ENCODE peak calls at places on chromosome 4, in six cellular contexts. I is K562, O is HepG2, J is A549, R is upper lobe of left lung, Q is GM12878. X is an unnamed sample.

GRCh38 chr4:110071466-110071865 is 126.9 kb downstream of the ELOVL6 start:
- ATAC-seq in I (no peak), Q (no peak), J (no peak), O (no peak), R (no peak), X (no peak)

GRCh38 chr4:110516106-110516922 is 40.4 kb downstream of the ENPEP start:
- ATAC-seq in I (peak), R (peak), O (peak), Q (peak), J (peak), X (peak)

GRCh38 chr4:163707873-163708272 is 213.4 kb downstream of the TMA16 start:
- ATAC-seq in I (no peak), O (no peak), J (no peak), Q (no peak), R (no peak), X (no peak)

GRCh38 chr4:84952004-84952403 is 14.5 kb downstream of the WDFY3 start:
- ATAC-seq in R (peak), J (peak), Q (no peak), O (peak), I (no peak), X (no peak)

GRCh38 chr4:28238756-28239155 is 1378.1 kb downstream of the STIM2 start:
- ATAC-seq in I (no peak), J (no peak), Q (no peak), R (no peak), O (no peak), X (no peak)

GRCh38 chr4:1986578-1987210 is 22.1 kb downstream of the NELFA start:
- ATAC-seq in O (peak), I (no peak), R (no peak), Q (no peak), J (peak), X (no peak)

GRCh38 chr4:26074672-26075071 is 160.7 kb downstream of the SMIM20 start:
- ATAC-seq in O (no peak), I (no peak), R (peak), Q (peak), J (no peak), X (peak)

GRCh38 chr4:102288497-102288896 is 56.8 kb downstream of the SLC39A8 start:
- ATAC-seq in J (no peak), I (no peak), O (no peak), R (no peak), Q (no peak), X (no peak)

GRCh38 chr4:2515835-2516550 is 20.5 kb upstream of the FAM193A start:
- ATAC-seq in J (peak), I (peak), R (peak), Q (no peak), O (peak), X (peak)

GRCh38 chr4:102299708-102300107 is 45.6 kb downstream of the SLC39A8 start:
- ATAC-seq in I (peak), R (peak), Q (peak), J (peak), O (peak), X (peak)

GRCh38 chr4:73589887-73590801 is 30.1 kb downstream of the RASSF6 start:
- ATAC-seq in J (no peak), O (no peak), I (no peak), Q (peak), R (peak), X (no peak)

GRCh38 chr4:98879515-98879914 is 49.4 kb downstream of the EIF4E start:
- ATAC-seq in O (no peak), Q (no peak), R (no peak), J (no peak), I (no peak), X (no peak)

GRCh38 chr4:89056292-89056952 is 563 bp downstream of the FAM13A start:
- ATAC-seq in R (peak), I (peak), J (peak), O (no peak), Q (peak), X (peak)

GRCh38 chr4:72587334-72587733 is 18.3 kb upstream of the ADAMTS3 start:
- ATAC-seq in O (no peak), I (no peak), J (no peak), Q (no peak), R (no peak), X (no peak)

GRCh38 chr4:145799225-145799624 is 119.3 kb downstream of the C4orf51 start:
- ATAC-seq in O (no peak), J (no peak), R (no peak), I (no peak), Q (no peak), X (no peak)

GRCh38 chr4:22678851-22679517 is 13.8 kb upstream of the GBA3 start:
- ATAC-seq in J (no peak), R (no peak), O (no peak), Q (no peak), I (no peak), X (peak)

GRCh38 chr4:36618102-36618501 is 336.7 kb downstream of the DTHD1 start:
- ATAC-seq in J (no peak), O (no peak), I (no peak), R (peak), Q (no peak), X (no peak)

GRCh38 chr4:39657465-39657864 is 18.8 kb upstream of the SMIM14 start:
- ATAC-seq in I (no peak), R (no peak), O (no peak), J (no peak), Q (peak), X (no peak)

GRCh38 chr4:73193155-73193554 is 65.4 kb downstream of the ANKRD17 start:
- ATAC-seq in J (no peak), O (no peak), R (no peak), Q (peak), I (peak), X (no peak)

GRCh38 chr4:112931001-112931400 is 118.5 kb upstream of the ANK2 start:
- ATAC-seq in J (no peak), O (no peak), R (no peak), I (no peak), Q (no peak), X (no peak)

GRCh38 chr4:25031077-25031606 is 396 bp upstream of the LGI2 start:
- ATAC-seq in I (peak), R (peak), J (peak), O (peak), Q (no peak), X (peak)

GRCh38 chr4:16537926-16538325 is 311.7 kb upstream of the TAPT1 start:
- ATAC-seq in O (no peak), I (no peak), J (no peak), R (peak), Q (no peak), X (no peak)

GRCh38 chr4:153486281-153487151 is 20.4 kb downstream of the TMEM131L start:
- ATAC-seq in R (peak), Q (peak), J (peak), I (peak), O (peak), X (peak)

GRCh38 chr4:1154523-1155182 is 17.7 kb downstream of the SPON2 start:
- ATAC-seq in I (peak), Q (no peak), O (no peak), R (peak), J (no peak), X (peak)

GRCh38 chr4:71630783-71631182 is 153.1 kb downstream of the GC start:
- ATAC-seq in I (no peak), Q (no peak), O (no peak), J (no peak), R (no peak), X (no peak)

GRCh38 chr4:22522206-22522605 is 6.3 kb upstream of the ADGRA3 start:
- ATAC-seq in R (no peak), I (no peak), O (no peak), J (no peak), Q (no peak), X (no peak)

GRCh38 chr4:156723951-156724668 is 247.5 kb downstream of the PDGFC start:
- ATAC-seq in R (peak), J (no peak), I (no peak), Q (no peak), O (peak), X (no peak)

GRCh38 chr4:169068423-169068822 is 58.4 kb upstream of the CBR4 start:
- ATAC-seq in O (peak), R (no peak), I (peak), Q (peak), J (no peak), X (no peak)

GRCh38 chr4:182937268-182938208 is 20.4 kb upstream of the DCTD start:
- ATAC-seq in O (peak), R (no peak), I (peak), J (peak), Q (peak), X (no peak)

GRCh38 chr4:5722328-5722727 is 11.3 kb downstream of the EVC start:
- ATAC-seq in R (peak), Q (peak), O (peak), I (no peak), J (peak), X (no peak)

GRCh38 chr4:88098993-88099752 is 59.3 kb downstream of the ABCG2 start:
- ATAC-seq in O (no peak), J (no peak), I (no peak), Q (no peak), R (no peak), X (no peak)

GRCh38 chr4:93710847-93711430 is 117.6 kb upstream of the ATOH1 start:
- ATAC-seq in J (no peak), O (peak), I (no peak), R (peak), Q (peak), X (no peak)

GRCh38 chr4:110059556-110060191 is 138.7 kb downstream of the ELOVL6 start:
- ATAC-seq in O (no peak), R (no peak), Q (peak), J (peak), I (no peak), X (no peak)

GRCh38 chr4:146099585-146099984 is 75.9 kb upstream of the LSM6 start:
- ATAC-seq in O (peak), I (no peak), J (no peak), Q (peak), R (no peak), X (no peak)

GRCh38 chr4:129146639-129147038 is 50.7 kb downstream of the C4orf33 start:
- ATAC-seq in I (peak), O (peak), Q (no peak), R (no peak), J (no peak), X (no peak)

GRCh38 chr4:145177906-145178538 is 2.4 kb downstream of the OTUD4 start:
- ATAC-seq in Q (no peak), J (no peak), I (peak), O (no peak), R (no peak), X (no peak)

DNA sequence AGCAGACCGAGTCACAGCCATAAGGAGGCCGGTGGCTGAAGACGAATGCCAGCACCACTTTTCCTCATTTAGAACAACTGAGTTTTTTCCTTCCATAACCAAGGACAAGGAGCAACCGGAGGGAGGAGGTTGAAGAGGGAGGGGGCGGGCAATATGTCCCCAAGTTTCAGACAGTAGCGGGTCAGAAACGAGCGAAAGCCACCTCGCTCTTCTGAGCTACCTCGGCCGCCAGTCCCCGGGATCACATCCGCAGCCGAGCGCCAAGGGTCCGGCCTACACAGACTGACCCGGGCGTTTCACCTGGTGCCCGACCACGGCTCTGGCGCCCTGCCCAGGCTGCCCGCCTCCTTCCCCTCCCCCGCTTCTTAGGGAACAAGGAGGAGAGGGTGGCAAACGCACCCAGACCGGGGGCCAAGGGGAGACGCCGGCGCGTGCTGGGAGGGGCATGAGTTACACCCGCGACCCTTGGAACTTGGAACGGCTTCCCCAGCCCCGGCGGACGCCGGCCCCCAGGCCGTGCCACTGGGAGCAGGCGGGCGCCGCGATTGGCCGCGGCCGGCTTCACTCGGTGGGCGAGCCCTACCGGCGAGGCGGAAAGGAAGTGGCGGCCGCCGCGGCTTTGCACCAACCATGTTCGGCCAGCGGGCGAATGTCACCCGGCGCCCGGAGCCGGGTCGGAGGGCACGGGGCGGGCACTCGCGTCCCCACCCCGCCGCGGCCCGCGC is 1.6 kb downstream of the IRF2 start:
- ATAC-seq in O (peak), Q (peak), R (peak), I (peak), J (peak), X (peak)
- TF ChIP-seq POLR2A in O (peak), Q (peak), R (peak), I (peak), J (peak), X (peak)

GRCh38 chr4:152436384-152436783 is 99.5 kb downstream of the FBXW7 start:
- ATAC-seq in O (peak), Q (peak), I (no peak), J (no peak), R (no peak), X (no peak)
- TF ChIP-seq CTCF in O (peak), Q (no peak), I (no peak), J (no peak), R (no peak), X (no peak)

GRCh38 chr4:119016636-119017035 is 119.0 kb upstream of the MYOZ2 start:
- ATAC-seq in J (no peak), Q (no peak), I (no peak), R (no peak), O (no peak), X (peak)
- TF ChIP-seq EP300 in J (no peak), Q (no peak), I (no peak), R (no peak), O (no peak), X (peak)

DNA sequence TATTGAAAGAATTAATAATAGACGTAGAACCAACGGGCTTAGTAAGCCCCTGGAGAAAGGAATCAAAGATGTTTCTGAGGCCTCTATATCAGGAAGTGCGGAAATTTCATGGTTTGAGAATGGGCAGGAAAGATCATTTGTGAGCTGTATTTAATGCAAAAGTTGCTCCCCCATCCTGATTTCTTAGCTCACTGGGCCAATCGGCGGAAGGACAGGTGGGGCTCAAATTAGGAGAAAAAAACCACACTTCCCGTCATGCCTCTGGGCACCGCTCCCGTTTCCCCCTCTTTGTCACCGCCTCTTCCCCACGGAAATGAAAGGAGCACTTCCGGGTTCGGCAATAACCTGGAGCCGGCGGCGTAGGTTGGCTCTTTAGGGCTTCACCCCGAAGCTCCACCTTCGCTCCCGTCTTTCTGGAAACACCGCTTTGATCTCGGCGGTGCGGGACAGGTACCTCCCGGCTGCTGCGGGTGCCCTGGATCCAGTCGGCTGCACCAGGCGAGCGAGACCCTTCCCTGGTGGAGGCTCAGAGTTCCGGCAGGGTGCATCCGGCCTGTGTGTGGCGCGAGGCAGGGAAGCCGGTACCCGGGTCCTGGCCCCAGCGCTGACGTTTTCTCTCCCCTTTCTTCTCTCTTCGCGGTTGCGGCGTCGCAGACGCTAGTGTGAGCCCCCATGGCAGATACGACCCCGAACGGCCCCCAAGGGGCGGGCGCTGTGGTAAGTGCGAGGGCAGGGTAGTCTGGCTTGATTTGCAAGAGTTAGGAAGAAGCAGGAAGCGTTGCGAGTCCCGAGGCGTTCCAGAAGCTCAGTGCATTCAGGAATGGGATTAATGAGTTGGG is at the start of gene TMEM33:
- ATAC-seq in O (peak), I (peak), R (peak), J (peak), Q (peak), X (peak)
- TF ChIP-seq POLR2A in O (peak), I (peak), R (peak), J (peak), Q (peak), X (peak)

GRCh38 chr4:121108557-121108956 is 36.2 kb upstream of the NDNF start:
- ATAC-seq in R (no peak), J (no peak), O (no peak), Q (no peak), I (no peak), X (no peak)

GRCh38 chr4:121114756-121115155 is 42.4 kb upstream of the NDNF start:
- ATAC-seq in J (no peak), Q (peak), I (no peak), R (no peak), O (no peak), X (no peak)

GRCh38 chr4:121113680-121114079 is 41.3 kb upstream of the NDNF start:
- ATAC-seq in J (no peak), R (no peak), O (no peak), I (no peak), Q (peak), X (no peak)

GRCh38 chr4:121107507-121107906 is 35.2 kb upstream of the NDNF start:
- ATAC-seq in Q (no peak), O (no peak), J (no peak), I (no peak), R (no peak), X (no peak)

GRCh38 chr4:121112530-121112929 is 40.2 kb upstream of the NDNF start:
- ATAC-seq in R (no peak), I (no peak), O (no peak), Q (no peak), J (no peak), X (no peak)
- TF ChIP-seq CTCF in R (peak), I (peak), O (no peak), Q (no peak), J (no peak), X (peak)

DNA sequence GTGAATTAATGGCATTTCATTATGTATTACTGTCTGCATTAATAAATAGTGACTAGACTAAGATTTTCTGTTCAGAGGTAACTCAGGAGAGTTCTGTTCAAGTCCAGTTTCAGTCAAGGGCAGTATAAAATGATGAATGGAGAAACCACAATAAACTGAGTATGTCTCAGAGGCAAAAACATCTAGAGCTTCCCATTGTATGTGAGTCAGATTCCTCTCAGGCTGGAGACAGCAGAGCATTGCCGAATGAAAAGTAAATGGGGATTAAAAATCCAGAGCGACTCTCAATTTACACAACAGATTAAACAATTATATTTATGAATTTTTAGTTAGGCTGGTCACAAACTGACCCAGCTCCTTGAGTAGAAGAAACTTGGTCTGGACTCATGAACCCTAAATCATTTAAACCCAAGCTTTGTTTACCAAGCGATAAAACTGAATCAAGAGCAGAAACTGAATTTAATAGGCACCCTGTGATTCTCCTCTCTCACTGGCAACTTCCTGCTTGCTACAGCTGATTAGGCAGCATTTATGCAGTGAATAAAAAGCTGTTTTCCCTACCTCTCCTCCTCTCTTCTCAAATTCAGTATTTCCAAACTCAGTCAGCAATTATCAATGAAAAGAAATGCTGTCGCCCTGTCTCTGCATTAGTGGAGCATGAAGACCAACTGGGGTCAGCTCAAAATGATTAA is 567.9 kb downstream of the PDHA2 start:
- ATAC-seq in Q (no peak), O (no peak), J (no peak), I (no peak), R (no peak), X (no peak)
- TF ChIP-seq EP300 in Q (no peak), O (no peak), J (no peak), I (no peak), R (no peak), X (no peak)

GRCh38 chr4:56435001-56435747 is at the start of gene PPAT:
- ATAC-seq in R (peak), Q (peak), J (peak), O (peak), I (peak), X (peak)
- TF ChIP-seq POLR2A in R (peak), Q (peak), J (peak), O (peak), I (peak), X (peak)

GRCh38 chr4:7042697-7043464 is at the start of gene TADA2B:
- ATAC-seq in R (peak), O (peak), I (peak), Q (peak), J (peak), X (peak)
- TF ChIP-seq CTCF in R (peak), O (peak), I (peak), Q (peak), J (peak), X (peak)

X was measured in gastroesophageal sphincter.